ENCODE peak calls at places on chromosomes 2 and 18, in eight cellular contexts. T is K562, J is sigmoid colon, C is right lobe of liver, B is tibial nerve, Y is stomach, R is uterus, Z is breast epithelium. L is an unnamed sample.

GRCh38 chr2:9492927-9493326 is 18.6 kb downstream of the IAH1 start:
- DNase-seq in T (no peak), J (no peak), C (no peak), B (no peak), Y (no peak), R (no peak), Z (no peak), L (no peak)

GRCh38 chr2:118032169-118033013 is 18.5 kb upstream of the CCDC93 start:
- DNase-seq in T (peak; percentile 51), J (no peak), C (no peak), B (no peak), Y (peak; percentile 51), R (no peak), Z (no peak), L (peak; percentile 53)

GRCh38 chr2:55524884-55525437 is 5.4 kb downstream of the CFAP36 start:
- DNase-seq in T (no peak), J (no peak), C (no peak), B (no peak), Y (peak; percentile 65), R (no peak), Z (no peak), L (peak; percentile 51)

GRCh38 chr2:16717477-16717876 is 51.8 kb upstream of the CYRIA start:
- DNase-seq in T (no peak), J (no peak), C (no peak), B (no peak), Y (no peak), R (no peak), Z (no peak), L (no peak)

GRCh38 chr2:204871246-204871953 is 326.1 kb downstream of the PARD3B start:
- DNase-seq in T (no peak), J (no peak), C (no peak), B (no peak), Y (no peak), R (no peak), Z (no peak), L (no peak)

GRCh38 chr18:54742654-54743053 is 85.6 kb upstream of the RAB27B start:
- DNase-seq in T (no peak), J (peak; percentile 80), C (peak; percentile 51), B (peak; percentile 65), Y (peak; percentile 40), R (peak; percentile 49), Z (peak; percentile 38), L (peak; percentile 62)

GRCh38 chr2:52311862-52312261 is 1279.9 kb upstream of the NRXN1 start:
- DNase-seq in T (no peak), J (no peak), C (no peak), B (no peak), Y (no peak), R (no peak), Z (no peak), L (no peak)

GRCh38 chr2:152376385-152376784 is 41.4 kb downstream of the FMNL2 start:
- DNase-seq in T (no peak), J (no peak), C (no peak), B (no peak), Y (peak; percentile 48), R (no peak), Z (peak; percentile 20), L (peak; percentile 10)

GRCh38 chr2:38076250-38076709 is 329 bp upstream of the CYP1B1 start:
- DNase-seq in T (no peak), J (peak; percentile 90), C (peak; percentile 83), B (peak; percentile 71), Y (peak; percentile 54), R (peak; percentile 86), Z (peak; percentile 75), L (peak; percentile 76)

GRCh38 chr18:46099463-46099862 is 1.4 kb upstream of the ATP5F1A start:
- DNase-seq in T (no peak), J (no peak), C (no peak), B (no peak), Y (no peak), R (no peak), Z (no peak), L (no peak)

GRCh38 chr18:46109386-46109785 is 5.2 kb downstream of the HAUS1 start:
- DNase-seq in T (no peak), J (no peak), C (no peak), B (no peak), Y (no peak), R (no peak), Z (no peak), L (no peak)

GRCh38 chr18:46098616-46098933 is 479 bp upstream of the ATP5F1A start:
- DNase-seq in T (no peak), J (no peak), C (no peak), B (no peak), Y (no peak), R (no peak), Z (no peak), L (no peak)

DNA sequence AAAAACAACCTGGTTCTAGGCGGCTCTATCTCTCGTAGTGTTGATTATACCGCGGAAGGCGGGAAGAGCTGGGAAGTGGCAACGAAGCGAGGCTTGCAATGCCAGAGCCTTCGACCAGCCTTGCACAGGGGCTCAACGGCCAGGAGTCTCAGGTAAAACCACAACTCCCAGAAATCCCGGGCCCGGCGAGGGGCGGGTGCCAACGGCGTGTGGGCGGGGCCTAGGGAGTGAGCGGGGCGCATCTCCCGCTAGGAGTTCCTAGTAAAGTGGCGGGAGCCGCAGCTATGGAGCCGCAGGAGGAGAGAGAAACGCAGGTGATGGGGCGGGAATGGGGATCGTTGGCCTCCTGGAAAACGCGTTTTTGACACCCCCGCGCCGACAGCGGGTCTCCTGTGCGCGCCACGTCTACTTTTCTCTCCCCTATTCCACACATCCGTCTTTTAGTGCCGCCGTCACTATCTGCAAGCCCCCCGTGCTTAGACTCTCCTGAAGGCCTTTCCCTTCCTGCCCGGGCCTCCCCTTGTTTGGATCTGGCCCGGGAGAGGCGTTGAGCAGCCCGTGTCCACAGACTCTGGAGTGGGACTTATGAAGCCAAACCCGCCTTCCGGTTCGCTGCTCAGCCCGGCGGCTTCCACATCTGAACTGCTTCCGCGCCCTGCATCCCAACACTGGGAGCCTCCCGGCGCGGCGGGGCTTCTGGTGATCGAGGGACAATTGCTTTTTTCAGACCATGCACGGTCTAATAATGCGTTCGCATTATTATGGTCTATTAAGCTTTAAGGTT is at the start of gene HAUS1:
- DNase-seq in T (peak; percentile 83), J (peak; percentile 96), C (peak; percentile 95), B (peak; percentile 90), Y (peak; percentile 94), R (peak; percentile 91), Z (peak; percentile 90), L (peak; percentile 93)
- TF ChIP-seq POLR2A in T (peak; percentile 85), J (peak; percentile 56), C (peak; percentile 73), B (peak; percentile 47), Y (no peak), R (peak; percentile 67), Z (peak; percentile 17), L (peak; percentile 79)

GRCh38 chr18:9091066-9091476 is 11.4 kb upstream of the NDUFV2 start:
- DNase-seq in T (no peak), J (no peak), C (no peak), B (no peak), Y (no peak), R (no peak), Z (no peak), L (no peak)
- H3K27ac ChIP-seq in T (no peak overlapping the region), J (no peak overlapping the region), C (no peak overlapping the region), B (no peak overlapping the region), Y (no peak overlapping the region), R (no peak overlapping the region), Z (no peak overlapping the region), L (no peak overlapping the region)

GRCh38 chr18:47929681-47930085 is 776 bp downstream of the SMAD2 start:
- DNase-seq in T (no peak), J (no peak), C (no peak), B (no peak), Y (no peak), R (no peak), Z (no peak), L (no peak)

GRCh38 chr18:47928466-47928865 is 2.0 kb downstream of the SMAD2 start:
- DNase-seq in T (no peak), J (no peak), C (no peak), B (no peak), Y (no peak), R (no peak), Z (no peak), L (no peak)

GRCh38 chr18:47931707-47932103 is 1.2 kb upstream of the SMAD2 start:
- DNase-seq in T (peak; percentile 14), J (no peak), C (no peak), B (no peak), Y (peak; percentile 32), R (peak; percentile 17), Z (peak; percentile 28), L (peak; percentile 21)

GRCh38 chr18:47930844-47931706 is 616 bp upstream of the SMAD2 start:
- DNase-seq in T (peak; percentile 90), J (peak; percentile 99), C (peak; percentile 98), B (peak; percentile 91), Y (peak; percentile 97), R (peak; percentile 96), Z (peak; percentile 97), L (peak; percentile 95)

DNA sequence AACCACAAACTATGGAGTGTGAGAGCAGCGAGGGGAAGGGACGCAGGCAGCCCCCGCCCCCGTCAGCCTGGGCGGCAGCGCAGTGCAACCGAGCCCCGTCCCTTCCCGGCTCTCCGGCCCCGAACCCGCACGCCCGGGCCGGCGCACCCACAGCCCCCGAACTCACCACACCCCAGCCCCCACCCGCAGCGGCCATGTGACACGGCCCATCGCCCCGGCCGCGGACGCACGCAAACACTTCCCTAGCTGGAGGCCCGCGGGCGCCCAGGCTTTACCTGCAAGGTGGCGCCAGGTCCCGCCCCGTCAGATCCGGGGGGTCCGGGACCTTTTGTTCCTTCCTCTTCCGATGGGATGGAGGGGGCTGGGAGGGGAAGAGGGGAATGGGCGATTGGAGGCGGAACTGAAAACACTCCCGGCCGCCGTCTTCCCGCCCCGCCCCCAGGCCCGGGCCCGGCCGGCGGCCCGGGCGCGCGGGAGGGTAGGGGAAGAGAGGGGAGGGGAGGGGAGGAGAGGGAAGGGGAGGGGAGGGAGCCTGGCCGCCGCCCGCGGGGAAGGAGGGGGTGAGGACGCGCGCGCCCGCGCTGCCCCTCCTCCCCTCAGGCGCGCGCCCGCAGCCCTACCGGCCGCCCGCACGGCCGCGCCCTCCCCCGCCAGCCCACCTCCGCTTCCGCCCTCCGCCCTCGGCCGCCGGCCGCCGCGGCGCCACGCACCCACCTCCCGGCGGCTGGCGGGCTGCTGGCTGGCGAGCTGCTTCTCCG is at the start of gene SMAD2:
- DNase-seq in T (peak; percentile 80), J (peak; percentile 93), C (peak; percentile 89), B (peak; percentile 68), Y (peak; percentile 85), R (peak; percentile 79), Z (peak; percentile 78), L (peak; percentile 87)
- TF ChIP-seq POLR2A in T (peak; percentile 48), J (peak; percentile 10), C (peak; percentile 16), B (no peak), Y (no peak), R (no peak), Z (no peak), L (peak; percentile 51)

DNA sequence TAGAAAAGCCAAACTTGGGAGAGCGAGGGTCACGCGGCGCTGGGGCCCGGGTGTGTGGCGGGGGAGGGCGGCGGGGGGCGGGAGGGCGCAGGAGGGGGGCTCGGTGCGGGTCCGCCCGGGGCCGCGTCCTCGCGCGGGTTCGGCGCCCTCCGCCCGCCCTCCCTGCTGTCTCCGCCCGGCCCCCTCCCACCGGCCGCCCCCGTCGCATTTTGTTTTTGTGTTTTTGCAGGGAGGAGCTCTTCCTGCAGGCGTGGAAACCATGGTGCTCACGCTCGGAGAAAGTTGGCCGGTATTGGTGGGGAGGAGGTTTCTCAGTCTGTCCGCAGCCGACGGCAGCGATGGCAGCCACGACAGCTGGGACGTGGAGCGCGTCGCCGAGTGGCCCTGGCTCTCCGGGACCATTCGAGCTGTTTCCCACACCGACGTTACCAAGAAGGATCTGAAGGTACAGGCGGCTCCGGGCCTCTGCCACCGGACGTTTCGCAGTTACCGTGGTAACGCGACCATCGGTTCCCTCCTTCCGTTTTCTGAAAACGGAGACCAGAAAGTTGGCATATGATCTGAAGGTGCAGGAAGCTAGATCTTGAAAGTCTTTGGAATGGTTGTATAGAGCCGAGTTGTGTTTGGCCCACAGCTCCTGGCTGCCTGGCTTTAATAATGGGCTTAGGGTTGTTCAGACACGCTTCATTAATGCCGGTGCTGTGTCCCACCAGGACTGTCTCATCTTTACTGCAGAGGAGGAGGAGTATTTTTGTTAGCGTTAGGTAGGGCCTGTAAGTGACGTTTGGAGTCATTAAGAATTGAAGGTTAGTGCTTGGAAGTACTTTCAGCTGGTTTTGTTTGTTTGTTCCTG is 844 bp downstream of the KDM3A start:
- DNase-seq in T (peak; percentile 74), J (peak; percentile 73), C (peak; percentile 71), B (peak; percentile 28), Y (peak; percentile 51), R (peak; percentile 51), Z (peak; percentile 48), L (peak; percentile 56)
- H3K27ac ChIP-seq in T (peak overlapping the region; percentile 99), J (peak overlapping the region; percentile 98), C (peak overlapping the region; percentile 82), B (peak overlapping the region; percentile 98), Y (peak overlapping the region; percentile 92), R (peak overlapping the region; percentile 98), Z (peak overlapping the region; percentile 95), L (peak overlapping the region; percentile 98)

L was measured in body of pancreas.